ENCODE peak calls at places on chromosome 4, in eight cellular contexts. W is WTC11, M is sigmoid colon, S is tibial nerve, G is uterus, P is nephron progenitor cell, A is HL-60, E is AG10803. K is an unnamed sample.

GRCh38 chr4:170374770-170375169 is 285.0 kb upstream of the AADAT start:
- DNase-seq in W (peak; percentile 64), M (no peak), S (no peak), G (no peak), P (peak; percentile 8), A (peak; percentile 62), E (no peak), K (no peak)

GRCh38 chr4:156242390-156242789 is 288.7 kb upstream of the CTSO start:
- DNase-seq in W (no peak), M (no peak), S (no peak), G (no peak), P (no peak), A (no peak), E (no peak), K (no peak)

GRCh38 chr4:48546336-48546735 is 56.3 kb downstream of the ZAR1 start:
- DNase-seq in W (peak; percentile 34), M (no peak), S (peak; percentile 32), G (no peak), P (peak; percentile 35), A (peak; percentile 32), E (peak; percentile 52), K (no peak)

GRCh38 chr4:57655342-57655741 is 545.2 kb upstream of the IGFBP7 start:
- DNase-seq in W (no peak), M (no peak), S (no peak), G (no peak), P (no peak), A (no peak), E (no peak), K (no peak)

GRCh38 chr4:140198942-140199341 is 45.0 kb upstream of the MAML3 start:
- DNase-seq in W (no peak), M (no peak), S (no peak), G (no peak), P (no peak), A (no peak), E (no peak), K (no peak)

GRCh38 chr4:24419147-24420034 is 165.0 kb downstream of the DHX15 start:
- DNase-seq in W (peak; percentile 86), M (peak; percentile 77), S (peak; percentile 91), G (peak; percentile 46), P (peak; percentile 85), A (peak; percentile 60), E (peak; percentile 63), K (no peak)

GRCh38 chr4:52850406-52851119 is 11.6 kb upstream of the RASL11B start:
- DNase-seq in W (no peak), M (no peak), S (no peak), G (no peak), P (no peak), A (no peak), E (no peak), K (no peak)

GRCh38 chr4:125522992-125523391 is 208.2 kb downstream of the FAT4 start:
- DNase-seq in W (peak; percentile 33), M (no peak), S (no peak), G (no peak), P (no peak), A (no peak), E (no peak), K (peak; percentile 46)

GRCh38 chr4:89253306-89253705 is 54.3 kb downstream of the GPRIN3 start:
- DNase-seq in W (no peak), M (no peak), S (no peak), G (no peak), P (no peak), A (no peak), E (no peak), K (no peak)

GRCh38 chr4:184100297-184100885 is 117.3 kb downstream of the ENPP6 start:
- DNase-seq in W (no peak), M (no peak), S (no peak), G (no peak), P (peak; percentile 77), A (no peak), E (no peak), K (no peak)

DNA sequence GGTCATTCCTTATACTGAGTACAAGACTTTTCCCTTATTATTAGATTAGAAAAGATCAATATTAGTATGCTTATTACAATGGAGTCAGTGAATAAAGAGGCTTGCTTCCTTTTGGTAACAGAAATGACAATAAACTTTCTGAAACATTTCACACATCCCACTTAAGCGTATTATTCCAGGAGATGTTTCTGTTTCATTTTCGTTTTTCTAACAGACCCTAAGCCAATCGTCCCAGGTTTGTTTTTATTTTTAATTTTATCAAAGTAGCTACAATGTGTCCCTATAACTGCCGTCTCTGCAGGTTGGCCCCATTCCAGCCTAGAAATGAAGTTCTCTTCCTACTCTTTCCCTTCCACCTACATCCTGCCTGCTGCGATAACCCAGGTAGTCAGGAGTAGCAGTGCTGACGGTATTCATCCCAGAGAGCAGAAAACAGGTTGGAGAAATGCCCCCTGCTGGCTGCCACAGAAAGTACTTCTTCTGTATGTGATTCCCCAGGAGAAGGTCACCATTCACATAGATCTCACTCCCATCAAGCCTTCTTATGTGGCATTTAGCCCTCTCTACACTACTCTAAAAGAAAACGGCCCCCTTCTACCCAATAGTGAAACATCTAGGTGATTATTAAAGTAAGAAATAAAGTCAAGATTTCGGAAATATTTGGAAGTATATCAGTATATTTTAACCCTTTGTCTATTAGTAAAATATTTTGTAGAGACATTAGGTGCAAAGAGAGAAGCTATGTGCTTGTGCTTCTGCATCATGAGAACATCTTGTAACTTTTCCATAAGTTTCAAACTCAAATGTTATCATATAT is 40.4 kb downstream of the ENPEP start:
- DNase-seq in W (peak; percentile 81), M (peak; percentile 87), S (peak; percentile 65), G (peak; percentile 57), P (peak; percentile 76), A (peak; percentile 49), E (peak; percentile 44), K (no peak)
- TF ChIP-seq CTCF in W (peak; percentile 56), M (peak; percentile 51), S (peak; percentile 73), G (peak; percentile 51), P (peak; percentile 70), A (peak; percentile 62), E (peak; percentile 83), K (peak; percentile 85)

DNA sequence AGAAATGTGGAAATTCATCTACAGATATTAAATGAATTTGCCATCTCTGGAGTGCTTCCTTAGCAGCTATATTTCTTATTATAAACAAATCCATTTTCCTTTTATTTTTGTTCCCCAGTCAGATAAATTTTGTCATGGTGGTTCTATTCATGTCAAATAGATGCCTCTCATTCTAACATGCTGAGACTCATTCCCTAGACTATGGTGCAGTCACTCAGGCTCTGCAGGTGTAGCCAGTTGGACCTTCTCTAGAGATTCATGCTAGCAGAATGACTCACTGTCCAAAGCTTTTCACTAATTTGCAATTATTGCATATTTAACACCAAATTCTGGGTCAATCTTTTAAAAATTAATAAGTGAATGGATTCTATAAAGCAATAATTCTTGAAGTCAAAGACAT is 1392.7 kb downstream of the PCDH7 start:
- DNase-seq in W (no peak), M (no peak), S (no peak), G (no peak), P (no peak), A (no peak), E (no peak), K (no peak)
- TF ChIP-seq CTCF in W (no peak), M (no peak), S (no peak), G (no peak), P (no peak), A (no peak), E (no peak), K (no peak)

DNA sequence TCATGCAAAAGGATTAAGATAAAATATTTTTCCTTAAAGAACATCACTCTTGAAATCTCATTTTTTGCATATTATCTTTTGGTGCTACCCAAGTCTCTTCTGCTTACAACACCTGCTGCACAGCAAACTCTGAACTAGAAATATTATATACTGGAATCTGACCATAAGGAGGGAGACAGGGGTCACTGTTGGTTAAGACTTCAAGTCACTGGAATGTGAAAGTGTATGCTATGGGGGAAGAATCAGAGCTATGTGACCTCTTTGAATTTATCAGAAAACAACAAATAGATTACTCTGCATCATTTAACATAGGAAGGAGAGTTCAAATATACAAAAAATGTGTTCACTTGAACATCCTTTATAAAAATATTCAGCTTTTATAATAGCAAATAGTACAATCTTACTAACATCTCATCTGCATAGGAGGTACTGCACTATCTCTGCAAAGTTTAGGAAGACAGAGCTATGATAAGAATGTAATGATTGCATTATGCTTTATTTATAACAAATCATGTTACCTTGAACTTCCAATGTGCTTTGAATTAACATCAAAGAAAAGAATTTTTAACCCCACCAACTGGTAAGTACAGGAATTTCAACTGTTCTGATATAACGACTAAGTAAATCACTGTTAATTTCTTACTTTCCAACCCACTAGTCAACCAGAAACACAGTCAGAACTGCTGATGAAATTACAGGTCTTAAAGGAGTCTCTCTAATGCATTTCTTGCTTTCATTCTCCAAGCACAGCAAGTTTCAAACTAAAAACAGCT is 69.8 kb downstream of the ZNF827 start:
- DNase-seq in W (no peak), M (no peak), S (no peak), G (no peak), P (no peak), A (no peak), E (peak; percentile 30), K (no peak)
- TF ChIP-seq CTCF in W (no peak), M (no peak), S (no peak), G (no peak), P (no peak), A (no peak), E (peak; percentile 27), K (peak; percentile 58)

GRCh38 chr4:907691-908437 is 24.3 kb downstream of the GAK start:
- DNase-seq in W (no peak), M (no peak), S (no peak), G (peak; percentile 40), P (no peak), A (no peak), E (no peak), K (peak; percentile 66)
- TF ChIP-seq CTCF in W (no peak), M (no peak), S (no peak), G (no peak), P (no peak), A (no peak), E (no peak), K (no peak)

DNA sequence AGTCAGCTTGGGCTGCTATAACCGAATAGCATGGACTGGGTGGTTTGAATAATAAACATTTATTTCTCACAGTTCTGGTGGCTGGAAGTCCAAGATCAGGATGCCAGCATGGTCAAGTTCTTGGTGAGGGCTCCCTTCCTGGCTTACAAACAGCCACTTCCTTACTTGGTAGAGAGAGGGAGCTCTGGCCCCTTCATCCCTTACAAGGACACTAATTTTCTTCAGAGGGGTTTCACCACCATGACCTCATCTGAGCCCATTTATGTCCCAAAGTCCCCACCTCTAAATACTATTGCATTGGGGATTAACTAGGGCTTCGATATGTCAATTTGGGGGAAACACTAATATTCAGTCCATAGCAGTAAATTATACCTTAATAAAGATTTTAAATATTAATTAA is 61.8 kb downstream of the CLNK start:
- DNase-seq in W (no peak), M (no peak), S (no peak), G (no peak), P (no peak), A (no peak), E (no peak), K (no peak)
- TF ChIP-seq CTCF in W (no peak), M (no peak), S (no peak), G (no peak), P (no peak), A (no peak), E (peak; percentile 12), K (peak; percentile 68)

K was measured in chondrocyte.